ENCODE peak calls at places on chromosomes 13 and 19, in four cellular contexts. D is K562, T is GM12878, K is HepG2. U is an unnamed sample.

GRCh38 chr13:82206241-82206640 is 1676.0 kb downstream of the SLITRK1 start:
- DNase-seq in D (no peak), T (no peak), K (no peak), U (no peak)

GRCh38 chr13:76884167-76884566 is 2.0 kb downstream of the KCTD12 start:
- DNase-seq in D (no peak), T (no peak), K (no peak), U (peak)

GRCh38 chr13:101309014-101309619 is 107.2 kb downstream of the NALCN start:
- DNase-seq in D (no peak), T (no peak), K (no peak), U (no peak)

GRCh38 chr19:50230379-50231351 is 27.2 kb downstream of the MYH14 start:
- DNase-seq in D (peak), T (no peak), K (peak), U (peak)

GRCh38 chr19:29845576-29846176 is 33.9 kb downstream of the CCNE1 start:
- DNase-seq in D (peak), T (no peak), K (no peak), U (no peak)

GRCh38 chr13:106505295-106505694 is 30.2 kb downstream of the EFNB2 start:
- DNase-seq in D (no peak), T (no peak), K (no peak), U (no peak)

GRCh38 chr13:85031771-85032170 is 767.4 kb downstream of the SLITRK6 start:
- DNase-seq in D (no peak), T (no peak), K (no peak), U (no peak)

GRCh38 chr19:52248256-52248655 is 21.1 kb upstream of the ZNF766 start:
- DNase-seq in D (no peak), T (no peak), K (peak), U (peak)

GRCh38 chr13:25111557-25111956 is 15.6 kb downstream of the PABPC3 start:
- DNase-seq in D (no peak), T (no peak), K (no peak), U (no peak)

GRCh38 chr19:58265100-58265499 is 13.7 kb upstream of the ZNF8 start:
- DNase-seq in D (no peak), T (no peak), K (no peak), U (no peak)

GRCh38 chr19:49939721-49940481 is 10.6 kb upstream of the NUP62 start:
- DNase-seq in D (no peak), T (no peak), K (no peak), U (no peak)

GRCh38 chr13:44779085-44779484 is 203.0 kb upstream of the TSC22D1 start:
- DNase-seq in D (no peak), T (no peak), K (no peak), U (no peak)

GRCh38 chr19:16561382-16561781 is 10.8 kb downstream of the SLC35E1 start:
- DNase-seq in D (peak), T (no peak), K (no peak), U (no peak)

GRCh38 chr13:95559100-95559499 is 6.6 kb downstream of the CLDN10 start:
- DNase-seq in D (no peak), T (no peak), K (no peak), U (no peak)

GRCh38 chr19:2495130-2495641 is 19.3 kb downstream of the GADD45B start:
- DNase-seq in D (no peak), T (no peak), K (no peak), U (no peak)
- TF ChIP-seq CREB1 in D (no peak), T (peak), K (no peak), U (no peak)

GRCh38 chr19:56076413-56076998 is 44.6 kb downstream of the ZNF787 start:
- DNase-seq in D (peak), T (no peak), K (peak), U (peak)
- TF ChIP-seq CREM in D (no peak), T (no peak), K (no peak), U (no peak)

DNA sequence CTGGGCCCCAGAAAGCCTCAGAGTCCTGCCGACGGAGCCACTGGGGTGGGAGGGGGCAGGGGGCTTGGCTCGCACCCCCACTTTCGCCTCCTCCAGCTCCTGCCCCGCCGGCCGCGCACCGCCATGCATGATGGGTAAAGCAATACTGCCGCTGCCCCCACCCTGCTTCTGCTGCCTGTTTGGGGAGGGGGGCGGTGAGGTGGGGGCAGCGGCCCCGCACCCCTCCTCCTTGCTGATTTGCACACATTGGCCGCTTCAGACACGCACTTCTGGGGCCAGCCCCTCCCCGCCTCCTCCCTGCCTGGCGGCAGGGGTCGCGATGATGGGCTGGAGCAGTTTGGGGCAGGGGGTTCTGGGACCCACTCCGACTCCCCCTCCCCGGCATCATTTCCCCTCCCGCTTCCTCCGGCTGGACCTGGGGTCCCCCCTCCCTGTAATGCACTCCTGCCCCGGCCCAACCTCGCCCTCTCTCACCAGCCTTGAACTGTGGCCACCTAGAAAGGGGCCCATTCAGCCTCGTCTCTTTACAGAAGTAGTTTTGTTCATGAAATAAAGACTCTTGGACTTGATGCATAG is 1.6 kb upstream of the HPN start:
- DNase-seq in D (no peak), T (no peak), K (peak), U (no peak)
- TF ChIP-seq CREB1 in D (no peak), T (no peak), K (no peak), U (no peak)

DNA sequence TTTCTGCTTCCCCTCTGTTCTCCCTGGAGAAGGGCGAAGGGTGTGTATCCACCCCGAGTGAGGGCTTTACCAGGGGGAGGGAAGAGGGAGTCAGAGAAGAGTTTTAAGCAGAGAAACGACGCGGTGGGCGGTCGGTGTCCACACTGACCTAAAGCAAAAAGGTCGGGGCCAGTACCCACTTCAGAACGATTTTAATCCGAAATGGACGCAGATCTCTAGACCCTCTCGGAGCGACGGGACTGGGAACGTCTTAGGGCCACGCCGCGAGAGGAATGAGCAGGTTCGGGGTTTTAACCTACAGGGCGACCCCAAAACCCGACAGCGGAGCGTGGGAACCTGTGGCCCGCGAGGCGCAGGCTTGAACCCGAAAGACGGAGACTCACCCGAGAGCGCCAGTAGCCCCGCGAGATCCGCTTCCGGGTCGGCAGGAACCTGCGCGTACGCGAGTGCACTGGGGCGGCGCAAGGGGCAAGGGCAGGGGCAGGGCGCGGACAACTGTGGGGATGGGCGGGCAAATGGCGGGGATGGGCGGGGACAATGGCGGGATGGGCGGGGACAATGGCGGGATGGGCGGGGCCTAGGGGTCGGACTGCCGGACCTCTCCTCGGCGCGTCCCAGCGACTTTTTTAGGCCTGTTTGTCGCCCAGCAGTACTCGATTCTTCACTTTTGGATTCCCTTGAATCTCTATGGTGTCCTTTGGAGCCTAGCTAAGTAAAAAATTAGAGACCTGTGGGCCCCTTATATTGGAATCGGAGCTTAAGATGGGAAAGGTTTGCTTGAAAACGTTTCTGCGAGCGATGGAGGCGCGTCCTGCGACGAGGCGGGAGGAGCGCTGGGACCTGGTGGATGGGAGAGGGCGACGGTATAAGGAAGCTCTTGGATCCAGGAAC is at the start of gene ZNF677:
- DNase-seq in D (peak), T (no peak), K (no peak), U (peak)
- TF ChIP-seq CREM in D (no peak), T (no peak), K (no peak), U (no peak)

GRCh38 chr19:15463865-15464371 is 426 bp downstream of the RASAL3 start:
- DNase-seq in D (no peak), T (no peak), K (no peak), U (peak)
- TF ChIP-seq CREB1 in D (no peak), T (no peak), K (no peak), U (no peak)